ENCODE peak calls at places on chromosomes 2 and 18, in four cellular contexts. B is tibial nerve, Y is lower lobe of right lung, X is cardiac muscle cell. P is an unnamed sample.
A peak's percentile ranks its signal among the peaks of the same experiment; 100 is the strongest.

GRCh38 chr18:61738042-61738441 is 154.8 kb downstream of the RNF152 start:
- DNase-seq in Y (no peak), X (no peak), B (peak; percentile 29), P (peak; percentile 37)

GRCh38 chr2:167258712-167259111 is 370.4 kb downstream of the XIRP2 start:
- DNase-seq in Y (no peak), X (no peak), B (no peak), P (no peak)

GRCh38 chr2:120760446-120761135 is 24.9 kb downstream of the GLI2 start:
- DNase-seq in B (peak; percentile 67), X (peak; percentile 65), Y (peak; percentile 43), P (no peak)

GRCh38 chr2:196219686-196220085 is 48.3 kb upstream of the STK17B start:
- DNase-seq in X (no peak), B (no peak), Y (no peak), P (no peak)

GRCh38 chr2:67917332-67918054 is 145.3 kb downstream of the C1D start:
- DNase-seq in X (peak; percentile 89), B (no peak), Y (no peak), P (no peak)

GRCh38 chr2:102690012-102690411 is 70.7 kb downstream of the SLC9A2 start:
- DNase-seq in X (no peak), B (no peak), Y (no peak), P (no peak)

GRCh38 chr2:168849610-168850009 is 40.6 kb downstream of the SPC25 start:
- DNase-seq in B (no peak), Y (no peak), X (peak; percentile 80), P (peak; percentile 89)

GRCh38 chr18:58497845-58498244 is 131.0 kb downstream of the ALPK2 start:
- DNase-seq in Y (no peak), X (peak; percentile 19), B (no peak), P (no peak)

GRCh38 chr2:197089659-197090058 is 163.2 kb upstream of the PGAP1 start:
- DNase-seq in Y (no peak), X (no peak), B (no peak), P (no peak)

GRCh38 chr18:2442726-2443275 is 128.5 kb downstream of the METTL4 start:
- DNase-seq in Y (no peak), X (peak; percentile 36), B (no peak), P (no peak)

GRCh38 chr2:79855264-79856006 is 342.6 kb downstream of the CTNNA2 start:
- DNase-seq in B (no peak), X (no peak), Y (no peak), P (peak; percentile 61)

GRCh38 chr18:71844810-71845209 is 699.3 kb downstream of the CBLN2 start:
- DNase-seq in Y (no peak), B (no peak), X (no peak), P (no peak)

GRCh38 chr2:211867845-211868361 is 670.7 kb downstream of the ERBB4 start:
- DNase-seq in B (no peak), X (no peak), Y (no peak), P (no peak)

GRCh38 chr2:127576433-127577207 is 41.1 kb downstream of the MYO7B start:
- DNase-seq in Y (no peak), B (peak; percentile 13), X (peak; percentile 90), P (peak; percentile 64)

GRCh38 chr2:42195559-42195958 is 26.4 kb downstream of the EML4 start:
- DNase-seq in B (no peak), X (peak; percentile 68), Y (no peak), P (no peak)

GRCh38 chr2:100739735-100740432 is 80.1 kb upstream of the NPAS2 start:
- DNase-seq in Y (no peak), B (no peak), X (no peak), P (peak; percentile 54)

GRCh38 chr2:181326605-181327004 is 130.6 kb upstream of the ITGA4 start:
- DNase-seq in X (no peak), B (no peak), Y (no peak), P (no peak)

GRCh38 chr2:85058619-85058941 is 74.6 kb upstream of the TCF7L1 start:
- DNase-seq in Y (no peak), B (no peak), X (no peak), P (no peak)

GRCh38 chr18:37334494-37335125 is 231.0 kb downstream of the CELF4 start:
- DNase-seq in Y (no peak), B (no peak), X (peak; percentile 48), P (no peak)

GRCh38 chr2:133801956-133802355 is 233.7 kb upstream of the NCKAP5 start:
- DNase-seq in Y (no peak), X (no peak), B (no peak), P (no peak)

GRCh38 chr2:137345994-137346393 is 580.6 kb downstream of the THSD7B start:
- DNase-seq in Y (no peak), X (no peak), B (no peak), P (no peak)

GRCh38 chr2:17857016-17857415 is 21.5 kb upstream of the KCNS3 start:
- DNase-seq in B (no peak), X (peak; percentile 28), Y (no peak), P (no peak)

GRCh38 chr2:71631411-71631931 is 178.1 kb downstream of the DYSF start:
- DNase-seq in Y (no peak), B (no peak), X (peak; percentile 50), P (no peak)

GRCh38 chr2:70777450-70777849 is 9.4 kb upstream of the ADD2 start:
- DNase-seq in Y (no peak), B (no peak), X (no peak), P (no peak)

GRCh38 chr2:30404354-30405265 is 42.4 kb upstream of the LCLAT1 start:
- DNase-seq in Y (no peak), X (peak; percentile 45), B (no peak), P (no peak)

GRCh38 chr18:46630160-46630559 is 26.9 kb downstream of the LOXHD1 start:
- DNase-seq in B (no peak), Y (no peak), X (no peak), P (no peak)

GRCh38 chr2:42141687-42142475 is 27.3 kb upstream of the EML4 start:
- DNase-seq in X (peak; percentile 97), Y (peak; percentile 61), B (peak; percentile 49), P (peak; percentile 25)

DNA sequence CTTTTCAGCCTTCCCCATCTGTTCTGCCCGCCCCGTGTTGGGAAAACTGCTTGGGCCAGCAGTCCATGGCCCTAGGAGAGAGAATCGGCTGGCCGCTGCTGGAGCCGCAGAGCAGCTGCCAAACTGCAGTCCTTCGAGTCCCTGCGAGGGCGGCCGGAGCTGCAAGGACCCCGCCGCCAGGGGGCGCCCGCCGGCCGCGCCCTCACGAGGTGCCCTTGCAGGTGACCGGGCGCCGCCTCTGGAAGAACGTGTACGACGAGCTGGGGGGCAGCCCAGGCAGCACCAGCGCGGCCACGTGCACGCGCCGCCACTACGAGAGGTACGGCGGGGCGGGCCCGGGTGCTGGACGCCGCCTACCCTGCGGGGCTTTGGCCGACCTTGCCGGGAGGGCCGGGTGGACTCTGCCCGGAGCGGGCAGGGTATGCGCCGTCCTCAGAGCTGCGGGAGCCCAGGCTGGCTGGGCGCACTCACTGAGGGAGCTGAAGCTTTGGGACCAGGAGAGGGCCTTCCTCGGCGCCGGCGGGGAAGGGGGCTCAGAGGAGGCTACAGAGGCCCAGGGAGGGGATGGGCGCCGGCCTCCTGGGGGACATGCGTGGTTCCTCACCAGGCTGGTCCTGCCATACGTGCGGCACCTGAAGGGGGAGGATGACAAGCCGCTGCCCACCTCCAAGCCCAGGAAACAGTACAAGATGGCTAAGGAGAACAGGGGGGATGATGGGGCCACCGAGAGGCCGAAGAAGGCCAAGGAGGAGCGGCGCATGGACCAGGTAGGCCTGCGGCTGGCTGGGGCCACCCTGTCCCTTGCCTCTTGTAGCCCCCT is 13.6 kb downstream of the ARID5A start:
- DNase-seq in B (no peak), Y (peak; percentile 79), X (no peak), P (peak; percentile 72)
- H3K4me3 ChIP-seq in B (no peak overlapping the region), Y (no peak overlapping the region), X (no peak overlapping the region), P (peak overlapping the region; percentile 44)

GRCh38 chr2:218754781-218755180 is 27.2 kb upstream of the CYP27A1 start:
- DNase-seq in X (no peak), Y (no peak), B (no peak), P (no peak)

GRCh38 chr2:218755567-218756404 is 26.2 kb upstream of the CYP27A1 start:
- DNase-seq in Y (no peak), X (no peak), B (no peak), P (no peak)

GRCh38 chr2:218755198-218755566 is 26.8 kb upstream of the CYP27A1 start:
- DNase-seq in B (no peak), Y (no peak), X (no peak), P (no peak)

GRCh38 chr2:218754201-218754600 is 27.7 kb upstream of the CYP27A1 start:
- DNase-seq in X (no peak), B (no peak), Y (peak; percentile 57), P (no peak)

GRCh38 chr2:218756599-218757377 is 25.2 kb upstream of the CYP27A1 start:
- DNase-seq in X (no peak), B (no peak), Y (no peak), P (no peak)
- TF ChIP-seq CTCF in X (no peak), B (no peak), Y (no peak), P (no peak)

DNA sequence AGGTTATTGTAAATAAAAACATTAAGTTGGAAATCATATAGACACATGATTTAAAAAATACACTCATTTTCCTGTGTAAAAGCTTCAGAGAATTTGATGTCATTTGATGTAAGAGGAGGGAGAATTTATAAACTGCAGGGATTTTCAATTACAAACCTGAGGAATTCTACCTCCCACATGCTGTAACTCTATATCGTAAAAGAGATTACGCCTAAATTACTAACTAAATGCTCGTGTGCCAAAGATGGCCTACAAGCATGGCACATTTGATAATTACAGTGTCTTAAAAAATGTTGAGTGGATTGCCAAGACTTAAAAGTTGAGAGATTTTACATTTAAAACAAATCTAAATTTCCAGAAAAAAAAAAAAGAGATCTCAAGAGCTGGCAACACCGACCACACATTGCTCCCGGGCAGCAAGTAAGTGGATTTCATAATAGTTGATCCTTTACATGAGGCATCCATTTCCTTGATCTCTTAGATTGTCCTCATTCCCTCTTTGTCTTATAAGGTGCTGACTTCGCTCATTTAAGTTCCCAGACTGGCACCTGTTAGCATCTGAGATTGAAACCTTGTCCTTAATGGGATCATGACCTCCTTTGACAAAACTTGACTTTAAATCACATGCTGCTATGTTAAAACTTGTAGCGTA is 840.3 kb upstream of the ZEB2 start:
- DNase-seq in Y (no peak), X (no peak), B (no peak), P (no peak)
- H3K4me3 ChIP-seq in Y (no peak overlapping the region), X (no peak overlapping the region), B (no peak overlapping the region), P (no peak overlapping the region)

GRCh38 chr2:98300475-98300874 is 45.8 kb upstream of the CNGA3 start:
- DNase-seq in X (no peak), B (no peak), Y (no peak), P (no peak)
- TF ChIP-seq CTCF in X (no peak), B (no peak), Y (no peak), P (no peak)